ENCODE peak calls at places on chromosomes 5 and 9, in nine cellular contexts. P, T, C, N, Z, F, A, S and H are unnamed samples.
A peak's percentile ranks its signal among the peaks of the same experiment; 100 is the strongest.

GRCh38 chr9:128713411-128713780 is 10.5 kb downstream of the ZDHHC12 start:
- DNase-seq in P (no peak), T (no peak), C (no peak), N (no peak), Z (no peak), F (no peak), A (no peak), S (no peak), H (no peak)

GRCh38 chr5:19902316-19902934 is 85.6 kb downstream of the CDH18 start:
- DNase-seq in P (peak; percentile 19), T (peak; percentile 49), C (no peak), N (no peak), Z (no peak), F (no peak), A (no peak), S (no peak), H (no peak)

GRCh38 chr5:150345716-150346115 is 11.8 kb upstream of the TCOF1 start:
- DNase-seq in P (no peak), T (no peak), C (no peak), N (no peak), Z (no peak), F (no peak), A (no peak), S (no peak), H (no peak)

GRCh38 chr5:135810188-135810943 is 24.1 kb upstream of the SLC25A48 start:
- DNase-seq in P (no peak), T (no peak), C (no peak), N (no peak), Z (no peak), F (no peak), A (no peak), S (no peak), H (no peak)

GRCh38 chr5:144404021-144404420 is 233.3 kb downstream of the KCTD16 start:
- DNase-seq in P (no peak), T (peak; percentile 20), C (no peak), N (no peak), Z (no peak), F (no peak), A (no peak), S (no peak), H (no peak)

GRCh38 chr9:99235874-99236627 is 14.0 kb downstream of the SEC61B start:
- DNase-seq in P (no peak), T (no peak), C (no peak), N (no peak), Z (no peak), F (peak; percentile 34), A (no peak), S (no peak), H (no peak)

GRCh38 chr5:132777209-132778069 is at the start of gene SEPTIN8:
- DNase-seq in P (peak; percentile 40), T (peak; percentile 64), C (peak; percentile 36), N (no peak), Z (peak; percentile 70), F (peak; percentile 59), A (no peak), S (peak; percentile 92), H (no peak)

GRCh38 chr5:137595680-137596079 is 96.6 kb upstream of the SPOCK1 start:
- DNase-seq in P (no peak), T (no peak), C (no peak), N (no peak), Z (no peak), F (no peak), A (no peak), S (no peak), H (no peak)

GRCh38 chr9:5866276-5866675 is 24.4 kb upstream of the MLANA start:
- DNase-seq in P (no peak), T (no peak), C (no peak), N (no peak), Z (no peak), F (no peak), A (no peak), S (no peak), H (no peak)

GRCh38 chr9:37943329-37944265 is 39.7 kb upstream of the SLC25A51 start:
- DNase-seq in P (peak; percentile 97), T (peak; percentile 36), C (no peak), N (peak; percentile 83), Z (no peak), F (no peak), A (no peak), S (no peak), H (peak; percentile 51)

GRCh38 chr9:113139225-113139829 is 11.5 kb upstream of the SLC31A2 start:
- DNase-seq in P (no peak), T (no peak), C (no peak), N (no peak), Z (no peak), F (no peak), A (no peak), S (no peak), H (no peak)

DNA sequence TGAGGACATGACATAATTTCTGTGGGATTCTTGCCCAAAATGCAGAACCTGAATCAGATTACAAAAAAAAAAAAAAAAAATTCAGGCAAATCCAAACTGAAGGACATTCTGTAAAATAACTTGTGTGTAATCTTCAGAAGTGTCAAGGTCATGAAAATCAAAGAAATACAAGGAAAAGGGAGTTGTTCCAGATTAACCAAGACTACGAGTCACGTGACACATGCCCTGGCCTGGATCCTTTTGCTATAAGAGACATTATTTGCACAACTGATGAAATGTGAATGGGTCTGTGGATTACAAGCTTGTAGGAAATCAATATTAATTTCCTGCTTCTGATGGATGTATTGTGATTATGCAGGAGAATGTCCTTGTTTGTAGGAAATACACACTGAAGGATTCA is 216.8 kb upstream of the NFIL3 start:
- DNase-seq in P (no peak), T (no peak), C (no peak), N (no peak), Z (no peak), F (no peak), A (no peak), S (no peak), H (no peak)
- TF ChIP-seq CTCF in P (no peak), T (no peak), C (no peak), N (no peak), Z (no peak), F (no peak), A (no peak), S (no peak), H (no peak)

GRCh38 chr5:76582252-76583162 is 40.7 kb downstream of the F2RL2 start:
- DNase-seq in P (peak; percentile 84), T (no peak), C (no peak), N (no peak), Z (no peak), F (no peak), A (no peak), S (no peak), H (no peak)

GRCh38 chr5:76580983-76581382 is 42.2 kb downstream of the F2RL2 start:
- DNase-seq in P (no peak), T (no peak), C (no peak), N (no peak), Z (no peak), F (no peak), A (no peak), S (no peak), H (no peak)

GRCh38 chr5:76585783-76586217 is 37.4 kb downstream of the F2RL2 start:
- DNase-seq in P (no peak), T (no peak), C (no peak), N (no peak), Z (no peak), F (no peak), A (no peak), S (no peak), H (no peak)

GRCh38 chr5:76586531-76586930 is 36.7 kb downstream of the F2RL2 start:
- DNase-seq in P (no peak), T (no peak), C (no peak), N (no peak), Z (no peak), F (no peak), A (no peak), S (no peak), H (no peak)

GRCh38 chr5:76583163-76584047 is 39.8 kb downstream of the F2RL2 start:
- DNase-seq in P (peak; percentile 35), T (no peak), C (peak; percentile 34), N (no peak), Z (no peak), F (no peak), A (no peak), S (no peak), H (no peak)
- TF ChIP-seq CTCF in P (peak; percentile 54), T (peak; percentile 58), C (peak; percentile 60), N (peak; percentile 34), Z (peak; percentile 48), F (peak; percentile 25), A (peak; percentile 72), S (no peak), H (peak; percentile 30)

GRCh38 chr5:54904425-54904824 is 81.0 kb downstream of the ESM1 start:
- DNase-seq in P (peak; percentile 64), T (peak; percentile 67), C (peak; percentile 24), N (peak; percentile 62), Z (no peak), F (no peak), A (no peak), S (no peak), H (no peak)
- TF ChIP-seq CTCF in P (peak; percentile 83), T (peak; percentile 60), C (peak; percentile 37), N (peak; percentile 71), Z (peak; percentile 37), F (no peak), A (no peak), S (no peak), H (peak; percentile 71)

GRCh38 chr5:6574537-6574936 is 58.3 kb downstream of the NSUN2 start:
- DNase-seq in P (no peak), T (no peak), C (no peak), N (no peak), Z (no peak), F (no peak), A (no peak), S (no peak), H (no peak)

GRCh38 chr5:6574111-6574510 is 58.7 kb downstream of the NSUN2 start:
- DNase-seq in P (no peak), T (no peak), C (no peak), N (no peak), Z (no peak), F (no peak), A (no peak), S (no peak), H (no peak)

GRCh38 chr5:6578676-6579343 is 54.0 kb downstream of the NSUN2 start:
- DNase-seq in P (peak; percentile 80), T (no peak), C (no peak), N (no peak), Z (no peak), F (no peak), A (no peak), S (no peak), H (no peak)

GRCh38 chr5:6579535-6579934 is 53.3 kb downstream of the NSUN2 start:
- DNase-seq in P (no peak), T (no peak), C (no peak), N (no peak), Z (no peak), F (no peak), A (no peak), S (no peak), H (no peak)

DNA sequence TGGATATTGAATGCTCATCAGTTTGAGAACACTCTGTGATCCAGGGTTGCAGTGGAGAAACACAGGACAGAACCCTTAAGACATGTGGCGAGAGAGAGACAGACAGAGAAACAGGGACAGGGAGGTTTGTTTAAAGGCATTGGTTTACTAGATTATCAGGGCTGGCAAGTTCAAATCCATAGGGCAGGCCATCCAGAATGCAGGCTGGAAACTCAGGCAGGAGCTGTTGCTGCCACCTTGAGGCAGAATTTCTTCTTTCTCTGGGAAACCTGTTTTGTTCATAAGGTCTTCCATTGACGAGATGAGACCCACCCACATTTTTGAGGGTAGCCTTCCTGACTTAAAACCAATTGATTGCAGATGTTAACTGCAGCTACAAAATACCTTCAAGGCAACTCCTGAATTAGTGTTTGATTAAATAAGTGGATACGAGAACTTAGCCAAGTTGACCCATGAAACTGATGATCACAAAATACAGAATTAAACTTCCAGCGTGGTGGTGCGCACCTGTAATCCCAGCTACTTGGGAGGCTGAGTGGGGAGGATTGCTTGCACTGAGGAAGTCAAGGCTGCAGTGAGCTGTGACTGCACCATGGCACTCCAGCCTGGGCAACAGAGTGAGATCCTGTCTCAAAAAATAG is 55.9 kb downstream of the NSUN2 start:
- DNase-seq in P (peak; percentile 61), T (peak; percentile 77), C (peak; percentile 56), N (peak; percentile 43), Z (no peak), F (no peak), A (no peak), S (no peak), H (peak; percentile 24)
- TF ChIP-seq CTCF in P (peak; percentile 63), T (peak; percentile 61), C (peak; percentile 65), N (peak; percentile 59), Z (peak; percentile 61), F (peak; percentile 23), A (no peak), S (no peak), H (peak; percentile 64)